ENCODE peak calls at places on chromosomes 11 and 22, in six cellular contexts. H is HCT116, M is GM23338, S is GM23248, D is MM.1S, X is fibroblast of lung. K is an unnamed sample.

GRCh38 chr22:26460202-26460601 is 23.4 kb downstream of the HPS4 start:
- DNase-seq in M (no peak), H (no peak), X (no peak), D (no peak), S (no peak), K (no peak)

GRCh38 chr11:57567210-57567511 is 311 bp downstream of the UBE2L6 start:
- DNase-seq in D (peak), X (no peak), H (no peak), S (peak), M (no peak), K (no peak)

GRCh38 chr11:115215694-115216615 is 288.3 kb downstream of the CADM1 start:
- DNase-seq in S (peak), D (no peak), X (no peak), M (peak), H (no peak), K (no peak)

GRCh38 chr11:75311858-75312288 is 39.6 kb downstream of the ARRB1 start:
- DNase-seq in H (no peak), M (no peak), X (peak), S (peak), D (no peak), K (no peak)

GRCh38 chr11:92707173-92707619 is 262.3 kb upstream of the MTNR1B start:
- DNase-seq in S (no peak), X (no peak), H (no peak), D (no peak), M (no peak), K (no peak)

GRCh38 chr11:8291421-8292350 is 28.0 kb upstream of the LMO1 start:
- DNase-seq in H (no peak), M (no peak), X (no peak), S (no peak), D (no peak), K (no peak)

GRCh38 chr11:86669424-86669823 is 3.0 kb downstream of the ME3 start:
- DNase-seq in S (no peak), X (no peak), H (no peak), M (no peak), D (no peak), K (no peak)

GRCh38 chr11:103228807-103229206 is 119.6 kb downstream of the DYNC2H1 start:
- DNase-seq in X (no peak), S (peak), D (no peak), H (no peak), M (no peak), K (no peak)

GRCh38 chr11:126521196-126521595 is 165.7 kb downstream of the ST3GAL4 start:
- DNase-seq in D (no peak), S (no peak), M (no peak), H (no peak), X (no peak), K (no peak)

GRCh38 chr22:43363580-43364435 is 20.6 kb upstream of the SCUBE1 start:
- DNase-seq in H (no peak), S (no peak), X (no peak), D (no peak), M (no peak), K (no peak)
- TF ChIP-seq EZH2 in H (no peak), S (no peak), X (no peak), D (no peak), M (no peak), K (no peak)

GRCh38 chr11:2148253-2149000 is 9.2 kb upstream of the IGF2 start:
- DNase-seq in S (no peak), X (no peak), H (no peak), D (no peak), M (no peak), K (no peak)
- TF ChIP-seq EZH2 in S (no peak), X (peak), H (no peak), D (no peak), M (no peak), K (no peak)

GRCh38 chr11:130428271-130428670 is at the start of gene ADAMTS8:
- DNase-seq in S (peak), M (peak), D (no peak), X (no peak), H (no peak), K (no peak)
- TF ChIP-seq EZH2 in S (no peak), M (no peak), D (no peak), X (no peak), H (no peak), K (no peak)

GRCh38 chr11:82718307-82718706 is 15.4 kb downstream of the FAM181B start:
- DNase-seq in X (peak), D (peak), M (peak), H (peak), S (peak), K (peak)
- TF ChIP-seq EZH2 in X (no peak), D (no peak), M (no peak), H (no peak), S (no peak), K (no peak)

GRCh38 chr11:64721359-64721699 is 1.7 kb downstream of the NRXN2 start:
- DNase-seq in D (no peak), X (no peak), M (no peak), S (no peak), H (no peak), K (no peak)

GRCh38 chr11:64720640-64721358 is 2.2 kb downstream of the NRXN2 start:
- DNase-seq in S (no peak), X (no peak), H (no peak), M (no peak), D (no peak), K (no peak)

GRCh38 chr11:64723907-64724862 is 1.2 kb upstream of the NRXN2 start:
- DNase-seq in H (no peak), D (no peak), X (no peak), M (no peak), S (no peak), K (no peak)

GRCh38 chr11:64723117-64723906 is at the start of gene NRXN2:
- DNase-seq in M (peak), S (peak), X (peak), H (peak), D (peak), K (no peak)

GRCh38 chr11:64722141-64723050 is 601 bp downstream of the NRXN2 start:
- DNase-seq in D (no peak), M (peak), H (no peak), S (no peak), X (no peak), K (no peak)
- TF ChIP-seq EZH2 in D (no peak), M (peak), H (no peak), S (no peak), X (no peak), K (no peak)

GRCh38 chr11:2445948-2446551 is 1.2 kb downstream of the KCNQ1 start:
- DNase-seq in H (no peak), D (no peak), M (peak), X (no peak), S (no peak), K (no peak)
- TF ChIP-seq EZH2 in H (no peak), D (no peak), M (no peak), X (no peak), S (no peak), K (no peak)

DNA sequence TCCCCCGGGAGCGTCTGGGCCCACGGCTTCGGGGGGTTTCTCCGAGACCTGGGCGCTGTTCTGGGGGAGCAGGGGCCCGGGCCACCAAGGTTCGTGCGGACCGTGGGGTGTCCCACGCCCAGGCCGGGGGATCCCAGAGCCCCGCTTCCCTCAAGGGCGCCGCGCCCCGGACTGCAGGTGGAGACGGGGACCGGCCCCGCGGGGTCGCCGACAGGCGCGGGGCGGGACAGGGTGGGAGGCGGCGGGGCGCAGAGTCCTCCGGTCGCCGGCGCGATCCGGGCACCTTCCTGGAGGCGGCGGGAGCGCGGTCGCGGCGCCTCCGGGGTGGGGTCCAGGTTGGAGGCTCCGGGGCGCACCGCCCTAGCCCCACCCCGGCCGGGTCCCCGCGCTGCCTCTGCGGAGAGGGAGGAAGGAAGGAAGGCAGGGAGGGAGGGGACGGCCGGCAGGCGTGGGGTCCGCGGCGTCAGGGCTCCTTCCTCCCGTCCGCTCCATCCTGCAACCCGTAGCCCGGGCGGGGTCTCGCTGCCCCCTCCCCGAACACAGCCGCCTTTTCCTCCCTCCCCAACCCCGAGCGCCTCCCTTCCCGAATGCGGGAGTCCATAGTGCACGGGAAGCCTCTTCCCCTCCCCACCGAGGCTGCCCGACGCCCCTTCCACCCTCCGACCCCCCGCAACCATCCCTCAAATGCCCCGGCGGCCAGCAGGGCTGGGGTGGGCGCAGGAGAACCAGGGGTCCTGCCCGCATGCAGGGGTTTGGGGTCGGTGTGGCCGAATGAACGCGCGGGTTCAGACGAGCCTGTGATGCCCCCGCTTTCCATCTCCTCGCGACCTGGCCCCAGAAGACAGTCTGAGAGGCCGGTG is 4.3 kb upstream of the ZBED4 start:
- DNase-seq in D (no peak), H (no peak), M (no peak), S (no peak), X (no peak), K (no peak)
- TF ChIP-seq EZH2 in D (no peak), H (no peak), M (peak), S (peak), X (peak), K (no peak)